ENCODE peak calls at places on chromosomes 11 and 22, in eight cellular contexts. T, U, Q, F, V, E, S and H are unnamed samples. For H3K4me1, the result is how much of the 10 kb centered on the place peaks cover.

GRCh38 chr22:37933711-37934376 is 19.6 kb downstream of the C22orf23 start:
- DNase-seq in U (peak), T (peak), Q (peak), S (peak), V (peak), F (peak), E (peak), H (peak)

GRCh38 chr11:110948112-110948511 is 235.9 kb upstream of the ARHGAP20 start:
- DNase-seq in S (no peak), Q (no peak), V (no peak), E (peak), U (no peak), T (no peak), F (no peak), H (no peak)

GRCh38 chr11:68375337-68375736 is 62.9 kb downstream of the LRP5 start:
- DNase-seq in E (no peak), T (no peak), S (peak), V (no peak), F (no peak), Q (no peak), U (no peak), H (no peak)

GRCh38 chr11:70471254-70471653 is 72.9 kb downstream of the CTTN start:
- DNase-seq in S (no peak), U (peak), Q (peak), F (no peak), T (peak), V (no peak), E (peak), H (peak)

GRCh38 chr11:91243630-91244029 is 981.0 kb upstream of the FAT3 start:
- DNase-seq in E (no peak), U (no peak), Q (no peak), T (no peak), S (no peak), F (no peak), V (no peak), H (no peak)

GRCh38 chr22:46125311-46125710 is 25.0 kb upstream of the PPARA start:
- DNase-seq in E (no peak), T (no peak), V (no peak), F (no peak), Q (no peak), U (no peak), S (no peak), H (no peak)

GRCh38 chr22:49923445-49923844 is 5.0 kb downstream of the CRELD2 start:
- DNase-seq in U (no peak), S (no peak), E (no peak), T (no peak), Q (no peak), V (no peak), F (no peak), H (no peak)

GRCh38 chr22:27151407-27151806 is 494.0 kb downstream of the MIAT start:
- DNase-seq in F (no peak), T (no peak), Q (peak), V (no peak), U (peak), E (no peak), S (no peak), H (no peak)

GRCh38 chr11:78371221-78371899 is 46.3 kb downstream of the GAB2 start:
- DNase-seq in T (no peak), Q (peak), F (no peak), S (no peak), E (no peak), U (no peak), V (no peak), H (no peak)

GRCh38 chr11:114233755-114234154 is 62.4 kb upstream of the NNMT start:
- DNase-seq in F (no peak), T (no peak), S (no peak), Q (no peak), V (no peak), U (no peak), E (no peak), H (no peak)

GRCh38 chr11:20483931-20484330 is 96.4 kb downstream of the PRMT3 start:
- DNase-seq in E (no peak), T (no peak), F (no peak), U (no peak), S (no peak), Q (no peak), V (no peak), H (no peak)

GRCh38 chr11:35003658-35004057 is 87.2 kb downstream of the PDHX start:
- DNase-seq in F (no peak), U (no peak), Q (no peak), T (no peak), S (no peak), V (no peak), E (peak), H (no peak)

GRCh38 chr11:84247931-84248330 is 961.8 kb upstream of the CCDC90B start:
- DNase-seq in Q (no peak), E (no peak), U (no peak), V (no peak), T (no peak), F (no peak), S (no peak), H (peak)

GRCh38 chr11:5556596-5557188 is 8.4 kb upstream of the OR52H1 start:
- DNase-seq in S (no peak), T (no peak), V (no peak), F (no peak), Q (no peak), U (no peak), E (no peak), H (no peak)

GRCh38 chr22:39624501-39624821 is 53.9 kb downstream of the CACNA1I start:
- DNase-seq in V (no peak), U (no peak), T (no peak), F (no peak), S (no peak), E (peak), Q (no peak), H (no peak)

GRCh38 chr11:117298195-117298594 is 7.0 kb downstream of the BACE1-AS start:
- DNase-seq in V (no peak), E (no peak), U (no peak), F (no peak), Q (no peak), T (no peak), S (no peak), H (no peak)

GRCh38 chr11:117300773-117301172 is 9.6 kb downstream of the BACE1-AS start:
- DNase-seq in E (peak), V (no peak), S (no peak), Q (no peak), U (no peak), F (no peak), T (no peak), H (peak)

GRCh38 chr11:117302228-117302627 is 11.1 kb downstream of the BACE1-AS start:
- DNase-seq in S (no peak), V (no peak), T (no peak), F (no peak), U (no peak), E (no peak), Q (no peak), H (no peak)

GRCh38 chr11:117299351-117300300 is 8.5 kb downstream of the BACE1-AS start:
- DNase-seq in F (peak), V (no peak), S (peak), Q (no peak), T (no peak), U (peak), E (no peak), H (no peak)

GRCh38 chr11:117300301-117300700 is 9.2 kb downstream of the BACE1-AS start:
- DNase-seq in U (peak), F (peak), Q (no peak), S (peak), T (no peak), V (no peak), E (peak), H (no peak)
- H3K4me1 ChIP-seq in U (under half), F (half or more), Q (under half), S (under half), T (under half), V (under half), E (under half), H (under half)

GRCh38 chr11:23542816-23543215 is 682.5 kb upstream of the CCDC179 start:
- DNase-seq in S (no peak), F (no peak), V (no peak), E (no peak), U (no peak), Q (no peak), T (no peak), H (no peak)

GRCh38 chr11:23540101-23540561 is 679.9 kb upstream of the CCDC179 start:
- DNase-seq in F (no peak), V (no peak), S (no peak), E (peak), U (peak), T (peak), Q (peak), H (peak)

GRCh38 chr11:23536907-23537306 is 676.6 kb upstream of the CCDC179 start:
- DNase-seq in E (no peak), U (no peak), Q (no peak), T (no peak), V (no peak), F (no peak), S (no peak), H (no peak)

GRCh38 chr11:23542171-23542570 is 681.9 kb upstream of the CCDC179 start:
- DNase-seq in F (no peak), V (no peak), T (no peak), U (no peak), E (no peak), Q (no peak), S (no peak), H (no peak)

DNA sequence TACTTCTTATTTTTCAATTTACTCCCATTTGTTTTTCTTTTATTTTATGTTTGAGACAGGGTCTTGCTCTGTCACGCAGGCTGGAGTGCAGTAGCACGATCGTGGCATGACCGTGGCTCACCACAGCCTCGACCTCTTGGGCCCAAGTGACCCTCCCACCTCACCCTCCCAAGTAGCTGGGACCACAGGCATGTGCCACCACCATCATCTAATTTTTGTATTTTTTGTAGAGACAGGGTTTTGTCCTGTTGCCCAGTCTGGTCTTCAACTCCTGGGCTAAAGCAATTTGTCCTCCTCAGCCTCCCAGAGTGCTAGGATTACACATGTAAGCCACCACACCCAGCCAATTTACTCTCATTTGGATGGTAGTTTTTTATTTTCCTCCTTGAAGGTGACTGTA is 679.3 kb upstream of the CCDC179 start:
- DNase-seq in U (no peak), Q (no peak), E (peak), F (no peak), V (no peak), T (no peak), S (no peak), H (no peak)
- H3K4me3 ChIP-seq in U (no peak), Q (no peak), E (no peak), F (no peak), V (no peak), T (no peak), S (no peak), H (no peak)

GRCh38 chr11:22203281-22203680 is 10.4 kb downstream of the ANO5 start:
- DNase-seq in U (no peak), S (no peak), F (no peak), Q (no peak), E (no peak), T (no peak), V (no peak), H (no peak)
- H3K4me1 ChIP-seq in U (under half), S (under half), F (under half), Q (under half), E (under half), T (under half), V (half or more), H (under half)

DNA sequence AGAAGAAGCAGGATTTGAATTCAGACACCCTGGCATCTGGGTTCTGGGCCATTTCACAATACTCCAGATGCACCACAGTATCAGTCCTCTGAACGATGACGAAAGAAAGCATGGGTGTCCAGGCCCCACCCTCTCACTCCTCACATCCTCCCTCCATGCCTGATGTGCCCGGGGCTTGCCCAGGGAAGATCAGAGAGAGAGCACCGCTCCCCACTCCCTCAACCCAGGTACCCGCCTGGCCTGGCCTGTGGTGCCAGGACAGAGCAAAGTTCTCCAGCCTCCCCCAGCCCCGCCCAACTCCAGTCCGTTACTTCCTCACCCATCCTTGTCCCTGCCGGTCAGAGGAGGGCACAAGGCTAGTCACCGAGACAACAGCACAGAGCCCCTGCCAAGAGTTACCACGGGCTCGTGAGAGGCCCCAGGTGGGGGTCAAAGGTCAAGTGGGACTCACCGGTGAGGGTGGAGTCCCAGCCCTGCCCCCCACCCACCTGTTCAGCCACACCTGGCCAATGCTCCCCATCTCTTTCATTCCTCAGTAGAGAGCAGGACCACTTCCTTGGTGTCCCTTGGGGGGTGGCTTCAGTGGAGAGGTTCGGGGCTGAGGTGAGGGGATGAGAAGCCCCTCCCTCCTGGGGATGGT is 8.1 kb downstream of the BCL9L start:
- DNase-seq in E (peak), T (peak), Q (no peak), U (peak), S (peak), F (peak), V (peak), H (no peak)
- H3K4me3 ChIP-seq in E (peak), T (no peak), Q (no peak), U (peak), S (peak), F (no peak), V (peak), H (no peak)

DNA sequence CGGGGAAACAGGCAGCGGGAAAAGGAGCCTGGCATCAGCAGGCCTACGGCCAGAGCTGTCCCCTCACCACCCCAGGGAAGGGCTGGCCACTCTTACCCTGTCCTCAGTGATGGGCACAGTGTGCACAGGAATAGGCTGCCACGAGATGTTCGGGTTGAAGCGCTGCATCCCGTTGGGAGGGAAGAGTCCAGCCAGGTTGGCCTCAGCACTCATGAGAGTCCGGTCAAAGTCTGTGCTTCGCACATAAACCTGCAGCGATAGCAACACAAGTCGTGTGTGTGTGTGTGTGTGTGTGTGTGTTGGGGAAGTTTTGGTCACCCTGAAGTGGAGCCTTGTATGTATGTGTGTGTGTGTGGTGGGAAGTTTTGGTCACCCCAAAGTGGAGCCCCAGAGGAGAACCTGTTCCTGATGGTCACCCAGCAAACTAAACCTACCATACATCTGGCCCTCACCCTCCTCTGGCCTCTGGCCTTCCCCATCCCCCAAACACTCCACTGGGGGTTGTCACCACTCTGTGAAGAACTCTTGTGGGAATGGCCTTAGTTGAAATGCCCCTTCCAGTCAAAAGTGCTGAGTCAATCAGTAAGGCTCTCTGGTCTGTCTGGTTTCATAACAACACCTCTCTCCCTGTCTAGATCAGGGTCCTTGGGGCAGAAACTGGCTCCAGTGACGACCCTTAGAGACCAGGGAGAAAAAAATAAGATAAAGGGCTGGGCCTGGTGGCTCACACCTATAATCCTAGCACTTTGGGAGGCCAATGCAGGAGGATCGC is 2.8 kb downstream of the ACP2 start:
- DNase-seq in U (no peak), S (no peak), F (no peak), T (no peak), Q (no peak), E (no peak), V (no peak), H (no peak)
- H3K4me1 ChIP-seq in U (under half), S (under half), F (under half), T (under half), Q (under half), E (under half), V (under half), H (under half)

GRCh38 chr11:44316388-44317240 is 6.7 kb upstream of the ALX4 start:
- DNase-seq in Q (no peak), V (no peak), E (peak), T (no peak), F (no peak), S (no peak), U (peak), H (no peak)
- H3K4me3 ChIP-seq in Q (no peak), V (peak), E (peak), T (no peak), F (no peak), S (peak), U (peak), H (no peak)